ENCODE peak calls at places on chromosome 12, in eight cellular contexts. C, I, Y, J, S, Q, R and D are unnamed samples.

GRCh38 chr12:109277899-109278762 is 31.0 kb downstream of the FOXN4 start:
- DNase-seq in C (no peak), I (no peak), Y (peak), J (peak), S (peak), Q (peak), R (peak), D (no peak)

GRCh38 chr12:87469295-87469694 is 559.9 kb downstream of the C12orf50 start:
- DNase-seq in C (no peak), I (peak), Y (peak), J (no peak), S (peak), Q (no peak), R (no peak), D (no peak)

GRCh38 chr12:125187780-125188741 is 122.8 kb downstream of the AACS start:
- DNase-seq in C (no peak), I (peak), Y (no peak), J (no peak), S (peak), Q (no peak), R (no peak), D (no peak)

GRCh38 chr12:50174971-50175715 is 8.0 kb upstream of the CERS5 start:
- DNase-seq in C (no peak), I (peak), Y (peak), J (peak), S (peak), Q (peak), R (peak), D (peak)

GRCh38 chr12:6699989-6700645 is 498 bp downstream of the PIANP start:
- DNase-seq in C (no peak), I (no peak), Y (no peak), J (no peak), S (no peak), Q (no peak), R (no peak), D (no peak)

GRCh38 chr12:51871126-51871525 is 16.8 kb upstream of the ANKRD33 start:
- DNase-seq in C (no peak), I (no peak), Y (no peak), J (no peak), S (no peak), Q (peak), R (peak), D (no peak)

GRCh38 chr12:93229494-93230310 is 148.0 kb upstream of the NUDT4 start:
- DNase-seq in C (no peak), I (peak), Y (peak), J (peak), S (peak), Q (peak), R (no peak), D (peak)

GRCh38 chr12:2288001-2288400 is 235.2 kb downstream of the CACNA1C start:
- DNase-seq in C (no peak), I (no peak), Y (peak), J (no peak), S (peak), Q (peak), R (peak), D (no peak)

GRCh38 chr12:12008232-12008850 is 62.4 kb upstream of the BCL2L14 start:
- DNase-seq in C (no peak), I (no peak), Y (no peak), J (no peak), S (no peak), Q (peak), R (no peak), D (no peak)

GRCh38 chr12:93128332-93128707 is 199.2 kb upstream of the EEA1 start:
- DNase-seq in C (no peak), I (no peak), Y (no peak), J (no peak), S (no peak), Q (no peak), R (no peak), D (no peak)

GRCh38 chr12:89477633-89478279 is 46.8 kb downstream of the GALNT4 start:
- DNase-seq in C (no peak), I (no peak), Y (no peak), J (no peak), S (no peak), Q (no peak), R (no peak), D (no peak)

GRCh38 chr12:25361511-25361910 is 110.8 kb upstream of the KRAS start:
- DNase-seq in C (no peak), I (no peak), Y (no peak), J (no peak), S (no peak), Q (no peak), R (no peak), D (no peak)

GRCh38 chr12:42789808-42790760 is 200.5 kb upstream of the PRICKLE1 start:
- DNase-seq in C (no peak), I (no peak), Y (peak), J (no peak), S (no peak), Q (no peak), R (no peak), D (no peak)

GRCh38 chr12:86376052-86376451 is 119.9 kb upstream of the MGAT4C start:
- DNase-seq in C (no peak), I (no peak), Y (peak), J (no peak), S (peak), Q (no peak), R (no peak), D (no peak)

GRCh38 chr12:4908694-4909396 is 860 bp upstream of the KCNA1 start:
- DNase-seq in C (no peak), I (no peak), Y (no peak), J (no peak), S (no peak), Q (no peak), R (no peak), D (no peak)

GRCh38 chr12:123966596-123966995 is 6.0 kb downstream of the CCDC92 start:
- DNase-seq in C (no peak), I (no peak), Y (peak), J (no peak), S (no peak), Q (no peak), R (no peak), D (peak)

GRCh38 chr12:112676526-112676925 is 115.0 kb upstream of the RPH3A start:
- DNase-seq in C (no peak), I (no peak), Y (no peak), J (no peak), S (no peak), Q (no peak), R (no peak), D (no peak)

GRCh38 chr12:26150737-26151450 is 26.1 kb upstream of the BHLHE41 start:
- DNase-seq in C (no peak), I (no peak), Y (peak), J (no peak), S (peak), Q (no peak), R (peak), D (no peak)

GRCh38 chr12:107439101-107439738 is 246.4 kb upstream of the PWP1 start:
- DNase-seq in C (no peak), I (no peak), Y (no peak), J (no peak), S (no peak), Q (no peak), R (no peak), D (no peak)

GRCh38 chr12:107443320-107444090 is 242.1 kb upstream of the PWP1 start:
- DNase-seq in C (no peak), I (no peak), Y (no peak), J (no peak), S (no peak), Q (no peak), R (no peak), D (no peak)

GRCh38 chr12:107440596-107440995 is 245.0 kb upstream of the PWP1 start:
- DNase-seq in C (no peak), I (no peak), Y (no peak), J (no peak), S (no peak), Q (no peak), R (no peak), D (no peak)

GRCh38 chr12:107442593-107442992 is 243.0 kb upstream of the PWP1 start:
- DNase-seq in C (no peak), I (no peak), Y (no peak), J (no peak), S (peak), Q (no peak), R (no peak), D (no peak)

GRCh38 chr12:107441906-107442305 is 243.7 kb upstream of the PWP1 start:
- DNase-seq in C (no peak), I (no peak), Y (peak), J (no peak), S (peak), Q (no peak), R (peak), D (no peak)
- H3K4me3 ChIP-seq in C (no peak), I (no peak), Y (no peak), J (no peak), S (peak), Q (no peak), R (no peak), D (no peak)

GRCh38 chr12:54631988-54632728 is 2.5 kb downstream of the LACRT start:
- DNase-seq in C (no peak), I (no peak), Y (no peak), J (no peak), S (no peak), Q (no peak), R (peak), D (no peak)
- TF ChIP-seq CTCF in C (no peak), I (peak), Y (peak), J (no peak), S (peak), Q (peak), R (no peak), D (no peak)

GRCh38 chr12:38390968-38391367 is 74.4 kb downstream of the ALG10B start:
- DNase-seq in C (no peak), I (peak), Y (no peak), J (no peak), S (no peak), Q (no peak), R (no peak), D (no peak)

GRCh38 chr12:38384816-38385491 is 68.4 kb downstream of the ALG10B start:
- DNase-seq in C (no peak), I (peak), Y (no peak), J (no peak), S (no peak), Q (peak), R (no peak), D (no peak)

GRCh38 chr12:38389581-38389980 is 73.0 kb downstream of the ALG10B start:
- DNase-seq in C (no peak), I (peak), Y (no peak), J (no peak), S (no peak), Q (no peak), R (no peak), D (no peak)

GRCh38 chr12:38385492-38385864 is 68.9 kb downstream of the ALG10B start:
- DNase-seq in C (no peak), I (peak), Y (no peak), J (no peak), S (no peak), Q (no peak), R (no peak), D (no peak)

GRCh38 chr12:38386238-38386985 is 69.8 kb downstream of the ALG10B start:
- DNase-seq in C (no peak), I (peak), Y (no peak), J (no peak), S (peak), Q (peak), R (no peak), D (no peak)
- H3K4me3 ChIP-seq in C (no peak), I (peak), Y (no peak), J (no peak), S (no peak), Q (no peak), R (no peak), D (no peak)

DNA sequence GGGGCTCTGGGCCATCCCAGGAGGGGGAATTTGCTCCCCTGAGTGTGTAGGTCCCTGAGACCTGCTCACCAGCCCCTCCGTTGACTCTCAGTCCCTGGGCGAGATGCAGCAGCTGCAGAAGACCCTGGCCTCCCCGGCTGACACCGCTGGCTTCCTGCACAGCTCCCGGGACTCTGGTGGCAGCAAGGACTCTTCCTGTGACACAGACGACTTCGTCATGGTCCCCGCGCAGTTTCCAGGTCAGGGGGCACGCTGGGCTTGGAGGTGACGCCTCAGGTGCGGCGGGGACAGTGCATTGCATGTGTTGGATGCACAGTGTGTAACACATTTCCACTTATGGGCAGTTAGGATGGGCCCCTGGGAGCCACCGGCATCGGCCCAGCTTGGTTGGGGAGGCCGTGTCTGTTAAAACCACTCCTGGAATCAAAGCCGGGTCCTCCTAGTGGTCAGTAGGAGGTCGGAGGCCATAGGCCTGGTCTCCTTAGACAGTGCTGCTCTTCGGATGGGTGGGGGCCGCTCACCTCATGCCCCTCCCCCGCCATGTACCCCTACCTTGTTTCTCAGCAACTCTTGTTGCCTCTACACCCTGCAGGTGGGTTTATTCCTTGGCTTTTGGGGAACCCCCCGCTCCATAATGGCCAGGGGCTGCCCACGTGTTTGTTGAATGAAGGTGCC is 17.1 kb upstream of the PUS1 start:
- DNase-seq in C (no peak), I (no peak), Y (no peak), J (no peak), S (no peak), Q (no peak), R (no peak), D (no peak)
- TF ChIP-seq CTCF in C (no peak), I (peak), Y (peak), J (no peak), S (no peak), Q (no peak), R (no peak), D (no peak)

DNA sequence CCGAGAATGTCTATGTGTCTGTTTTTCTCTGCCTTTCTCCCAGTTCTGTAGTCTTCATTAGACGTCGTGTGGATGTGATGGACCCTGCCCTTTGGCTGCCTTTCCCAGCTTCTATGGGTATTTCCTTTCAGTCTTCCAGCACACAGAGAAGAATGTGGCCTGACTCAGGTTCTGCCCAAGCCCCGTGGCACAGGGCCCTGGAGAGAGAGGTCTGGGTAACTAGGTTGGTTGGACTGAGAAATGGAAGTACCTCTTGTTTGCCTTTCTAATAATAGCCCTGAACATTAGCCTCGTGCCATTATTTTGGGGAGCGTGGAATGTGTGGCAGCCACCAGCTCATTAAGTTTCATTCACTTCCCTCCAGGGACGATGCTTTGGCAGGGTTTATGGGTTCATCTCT is 3.9 kb downstream of the FOXJ2 start:
- DNase-seq in C (no peak), I (no peak), Y (no peak), J (no peak), S (no peak), Q (no peak), R (peak), D (no peak)
- H3K4me3 ChIP-seq in C (no peak), I (no peak), Y (no peak), J (no peak), S (no peak), Q (no peak), R (no peak), D (no peak)

GRCh38 chr12:96516472-96517417 is 27.4 kb downstream of the CFAP54 start:
- DNase-seq in C (peak), I (peak), Y (peak), J (peak), S (peak), Q (peak), R (peak), D (peak)
- TF ChIP-seq CTCF in C (peak), I (peak), Y (peak), J (peak), S (peak), Q (peak), R (peak), D (peak)